ENCODE peak calls at places on chromosome 15, in eight cellular contexts. U is SK-N-DZ; X is immature natural killer cell; E is RKO; W is ACHN; F is stimulated activated effector memory CD8-positive, alpha-beta T cell treated with anti-CD3 and anti-CD28 coated beads, Interleukin-12 subunit alpha, Interleukin-12 subunit beta, amount 100 ng/mL, for 72 hours; Q is mucosa of gallbladder; L is AG20443. H is an unnamed sample.

GRCh38 chr15:27183182-27183581 is 212.2 kb downstream of the GABRG3 start:
- DNase-seq in E (no peak), F (no peak), L (no peak), W (no peak), X (no peak), Q (no peak), U (no peak), H (no peak)

GRCh38 chr15:80856809-80857377 is 77.7 kb downstream of the CEMIP start:
- DNase-seq in F (no peak), U (no peak), X (no peak), W (peak; percentile 31), Q (peak; percentile 88), L (peak; percentile 60), E (no peak), H (peak; percentile 28)

GRCh38 chr15:38217181-38217580 is 35.5 kb upstream of the SPRED1 start:
- DNase-seq in E (no peak), W (peak; percentile 2), X (no peak), F (no peak), L (no peak), U (no peak), Q (no peak), H (peak; percentile 94)

GRCh38 chr15:83873966-83874365 is 220.0 kb downstream of the ADAMTSL3 start:
- DNase-seq in U (no peak), W (no peak), E (no peak), F (no peak), Q (no peak), L (no peak), X (no peak), H (no peak)

GRCh38 chr15:91865903-91866302 is 12.4 kb downstream of the SLCO3A1 start:
- DNase-seq in L (no peak), X (no peak), E (no peak), W (no peak), Q (no peak), U (peak; percentile 28), F (no peak), H (no peak)

GRCh38 chr15:59933607-59934006 is 70.5 kb upstream of the FOXB1 start:
- DNase-seq in F (no peak), U (no peak), Q (no peak), X (no peak), L (no peak), W (peak; percentile 45), E (no peak), H (peak; percentile 7)

GRCh38 chr15:90592144-90592887 is 62.6 kb downstream of the CRTC3 start:
- DNase-seq in X (no peak), F (no peak), Q (no peak), L (peak; percentile 57), U (no peak), W (no peak), E (peak; percentile 21), H (peak; percentile 26)

GRCh38 chr15:31338879-31339557 is 12.4 kb downstream of the KLF13 start:
- DNase-seq in L (peak; percentile 86), Q (peak; percentile 71), X (peak; percentile 53), E (no peak), U (no peak), F (no peak), W (no peak), H (peak; percentile 99)

GRCh38 chr15:43958894-43959330 is 132.1 kb downstream of the WDR76 start:
- DNase-seq in L (peak; percentile 65), F (no peak), U (no peak), W (peak; percentile 73), X (no peak), Q (no peak), E (peak; percentile 52), H (peak; percentile 83)

GRCh38 chr15:48442011-48442410 is 110.8 kb downstream of the DUT start:
- DNase-seq in F (no peak), Q (no peak), L (no peak), X (no peak), W (no peak), U (no peak), E (no peak), H (peak; percentile 68)

GRCh38 chr15:71362556-71362955 is 247.3 kb downstream of the THSD4 start:
- DNase-seq in U (no peak), W (no peak), E (no peak), F (no peak), L (no peak), Q (no peak), X (no peak), H (no peak)

GRCh38 chr15:85296615-85297402 is 83.6 kb upstream of the AKAP13 start:
- DNase-seq in X (peak; percentile 40), U (peak; percentile 83), E (peak; percentile 86), L (peak; percentile 84), F (peak; percentile 58), W (peak; percentile 80), Q (peak; percentile 84), H (peak; percentile 79)

H was measured in RPMI7951.